ENCODE peak calls at places on chromosomes 16 and 17, in eight cellular contexts. One of them, this sample, is unnamed.

GRCh38 chr16:10967981-10968380 is 23.6 kb downstream of the CLEC16A start:
- DNase-seq in hypothalamus: no peak
- DNase-seq in activated CD4-positive, alpha-beta T cell treated with anti-CD3 and anti-CD28 coated beads, Interleukin-2, amount 50 U/mL, for 48 hours: no peak
- DNase-seq in PC-3: no peak
- DNase-seq in stimulated activated naive CD4-positive, alpha-beta T cell: no peak
- DNase-seq in right lobe of liver: no peak
- DNase-seq in activated T-cell treated with anti-CD3 and anti-CD28 coated beads, Interleukin-2, amount 50 U/mL, for 72 hours: no peak
- DNase-seq in kidney glomerular epithelial cell: no peak
- DNase-seq in this sample: no peak

GRCh38 chr16:16067127-16067526 is 117.7 kb downstream of the ABCC1 start:
- DNase-seq in hypothalamus: no peak
- DNase-seq in activated CD4-positive, alpha-beta T cell treated with anti-CD3 and anti-CD28 coated beads, Interleukin-2, amount 50 U/mL, for 48 hours: no peak
- DNase-seq in PC-3: no peak
- DNase-seq in stimulated activated naive CD4-positive, alpha-beta T cell: no peak
- DNase-seq in right lobe of liver: no peak
- DNase-seq in activated T-cell treated with anti-CD3 and anti-CD28 coated beads, Interleukin-2, amount 50 U/mL, for 72 hours: no peak
- DNase-seq in kidney glomerular epithelial cell: no peak
- DNase-seq in this sample: no peak

GRCh38 chr17:19327039-19327776 is 35.3 kb downstream of the B9D1 start:
- DNase-seq in hypothalamus: no peak
- DNase-seq in activated CD4-positive, alpha-beta T cell treated with anti-CD3 and anti-CD28 coated beads, Interleukin-2, amount 50 U/mL, for 48 hours: no peak
- DNase-seq in PC-3: peak
- DNase-seq in stimulated activated naive CD4-positive, alpha-beta T cell: no peak
- DNase-seq in right lobe of liver: no peak
- DNase-seq in activated T-cell treated with anti-CD3 and anti-CD28 coated beads, Interleukin-2, amount 50 U/mL, for 72 hours: no peak
- DNase-seq in kidney glomerular epithelial cell: peak
- DNase-seq in this sample: peak

GRCh38 chr17:27558842-27559505 is 72.0 kb upstream of the LGALS9 start:
- DNase-seq in hypothalamus: no peak
- DNase-seq in activated CD4-positive, alpha-beta T cell treated with anti-CD3 and anti-CD28 coated beads, Interleukin-2, amount 50 U/mL, for 48 hours: no peak
- DNase-seq in PC-3: no peak
- DNase-seq in stimulated activated naive CD4-positive, alpha-beta T cell: no peak
- DNase-seq in right lobe of liver: peak
- DNase-seq in activated T-cell treated with anti-CD3 and anti-CD28 coated beads, Interleukin-2, amount 50 U/mL, for 72 hours: no peak
- DNase-seq in kidney glomerular epithelial cell: no peak
- DNase-seq in this sample: peak

GRCh38 chr17:18966831-18967624 is 15.1 kb downstream of the SLC5A10 start:
- DNase-seq in hypothalamus: no peak
- DNase-seq in activated CD4-positive, alpha-beta T cell treated with anti-CD3 and anti-CD28 coated beads, Interleukin-2, amount 50 U/mL, for 48 hours: no peak
- DNase-seq in PC-3: no peak
- DNase-seq in stimulated activated naive CD4-positive, alpha-beta T cell: no peak
- DNase-seq in right lobe of liver: no peak
- DNase-seq in activated T-cell treated with anti-CD3 and anti-CD28 coated beads, Interleukin-2, amount 50 U/mL, for 72 hours: no peak
- DNase-seq in kidney glomerular epithelial cell: no peak
- DNase-seq in this sample: no peak

GRCh38 chr17:80650751-80651173 is 106.1 kb downstream of the RPTOR start:
- DNase-seq in hypothalamus: no peak
- DNase-seq in activated CD4-positive, alpha-beta T cell treated with anti-CD3 and anti-CD28 coated beads, Interleukin-2, amount 50 U/mL, for 48 hours: no peak
- DNase-seq in PC-3: no peak
- DNase-seq in stimulated activated naive CD4-positive, alpha-beta T cell: no peak
- DNase-seq in right lobe of liver: no peak
- DNase-seq in activated T-cell treated with anti-CD3 and anti-CD28 coated beads, Interleukin-2, amount 50 U/mL, for 72 hours: no peak
- DNase-seq in kidney glomerular epithelial cell: no peak
- DNase-seq in this sample: no peak

GRCh38 chr17:45332989-45333701 is 16.3 kb upstream of the MAP3K14 start:
- DNase-seq in hypothalamus: no peak
- DNase-seq in activated CD4-positive, alpha-beta T cell treated with anti-CD3 and anti-CD28 coated beads, Interleukin-2, amount 50 U/mL, for 48 hours: no peak
- DNase-seq in PC-3: peak
- DNase-seq in stimulated activated naive CD4-positive, alpha-beta T cell: no peak
- DNase-seq in right lobe of liver: no peak
- DNase-seq in activated T-cell treated with anti-CD3 and anti-CD28 coated beads, Interleukin-2, amount 50 U/mL, for 72 hours: no peak
- DNase-seq in kidney glomerular epithelial cell: no peak
- DNase-seq in this sample: no peak

GRCh38 chr17:19409509-19409908 is 1.5 kb upstream of the RNF112 start:
- DNase-seq in hypothalamus: no peak
- DNase-seq in activated CD4-positive, alpha-beta T cell treated with anti-CD3 and anti-CD28 coated beads, Interleukin-2, amount 50 U/mL, for 48 hours: no peak
- DNase-seq in PC-3: peak
- DNase-seq in stimulated activated naive CD4-positive, alpha-beta T cell: no peak
- DNase-seq in right lobe of liver: no peak
- DNase-seq in activated T-cell treated with anti-CD3 and anti-CD28 coated beads, Interleukin-2, amount 50 U/mL, for 72 hours: no peak
- DNase-seq in kidney glomerular epithelial cell: peak
- DNase-seq in this sample: no peak

GRCh38 chr17:17685775-17686291 is 4.6 kb downstream of the RAI1 start:
- DNase-seq in hypothalamus: no peak
- DNase-seq in activated CD4-positive, alpha-beta T cell treated with anti-CD3 and anti-CD28 coated beads, Interleukin-2, amount 50 U/mL, for 48 hours: no peak
- DNase-seq in PC-3: peak
- DNase-seq in stimulated activated naive CD4-positive, alpha-beta T cell: no peak
- DNase-seq in right lobe of liver: no peak
- DNase-seq in activated T-cell treated with anti-CD3 and anti-CD28 coated beads, Interleukin-2, amount 50 U/mL, for 72 hours: no peak
- DNase-seq in kidney glomerular epithelial cell: peak
- DNase-seq in this sample: peak

GRCh38 chr17:58809564-58809936 is 53.9 kb downstream of the PPM1E start:
- DNase-seq in hypothalamus: no peak
- DNase-seq in activated CD4-positive, alpha-beta T cell treated with anti-CD3 and anti-CD28 coated beads, Interleukin-2, amount 50 U/mL, for 48 hours: no peak
- DNase-seq in PC-3: no peak
- DNase-seq in stimulated activated naive CD4-positive, alpha-beta T cell: no peak
- DNase-seq in right lobe of liver: no peak
- DNase-seq in activated T-cell treated with anti-CD3 and anti-CD28 coated beads, Interleukin-2, amount 50 U/mL, for 72 hours: no peak
- DNase-seq in kidney glomerular epithelial cell: no peak
- DNase-seq in this sample: no peak

GRCh38 chr16:72689851-72690250 is 358.1 kb downstream of the ZFHX3 start:
- DNase-seq in hypothalamus: no peak
- DNase-seq in activated CD4-positive, alpha-beta T cell treated with anti-CD3 and anti-CD28 coated beads, Interleukin-2, amount 50 U/mL, for 48 hours: no peak
- DNase-seq in PC-3: no peak
- DNase-seq in stimulated activated naive CD4-positive, alpha-beta T cell: no peak
- DNase-seq in right lobe of liver: no peak
- DNase-seq in activated T-cell treated with anti-CD3 and anti-CD28 coated beads, Interleukin-2, amount 50 U/mL, for 72 hours: no peak
- DNase-seq in kidney glomerular epithelial cell: no peak
- DNase-seq in this sample: no peak

GRCh38 chr17:2415081-2415480 is 14.2 kb upstream of the MNT start:
- DNase-seq in hypothalamus: no peak
- DNase-seq in activated CD4-positive, alpha-beta T cell treated with anti-CD3 and anti-CD28 coated beads, Interleukin-2, amount 50 U/mL, for 48 hours: no peak
- DNase-seq in PC-3: no peak
- DNase-seq in stimulated activated naive CD4-positive, alpha-beta T cell: no peak
- DNase-seq in right lobe of liver: no peak
- DNase-seq in activated T-cell treated with anti-CD3 and anti-CD28 coated beads, Interleukin-2, amount 50 U/mL, for 72 hours: no peak
- DNase-seq in kidney glomerular epithelial cell: no peak
- DNase-seq in this sample: no peak

GRCh38 chr16:49900875-49901274 is 45.0 kb upstream of the ZNF423 start:
- DNase-seq in hypothalamus: no peak
- DNase-seq in activated CD4-positive, alpha-beta T cell treated with anti-CD3 and anti-CD28 coated beads, Interleukin-2, amount 50 U/mL, for 48 hours: no peak
- DNase-seq in PC-3: no peak
- DNase-seq in stimulated activated naive CD4-positive, alpha-beta T cell: no peak
- DNase-seq in right lobe of liver: no peak
- DNase-seq in activated T-cell treated with anti-CD3 and anti-CD28 coated beads, Interleukin-2, amount 50 U/mL, for 72 hours: no peak
- DNase-seq in kidney glomerular epithelial cell: no peak
- DNase-seq in this sample: no peak

GRCh38 chr16:1746693-1747195 is 24.6 kb downstream of the NME3 start:
- DNase-seq in hypothalamus: no peak
- DNase-seq in activated CD4-positive, alpha-beta T cell treated with anti-CD3 and anti-CD28 coated beads, Interleukin-2, amount 50 U/mL, for 48 hours: no peak
- DNase-seq in PC-3: no peak
- DNase-seq in stimulated activated naive CD4-positive, alpha-beta T cell: no peak
- DNase-seq in right lobe of liver: no peak
- DNase-seq in activated T-cell treated with anti-CD3 and anti-CD28 coated beads, Interleukin-2, amount 50 U/mL, for 72 hours: no peak
- DNase-seq in kidney glomerular epithelial cell: no peak
- DNase-seq in this sample: no peak

GRCh38 chr16:23316232-23316631 is 14.1 kb downstream of the SCNN1B start:
- DNase-seq in hypothalamus: no peak
- DNase-seq in activated CD4-positive, alpha-beta T cell treated with anti-CD3 and anti-CD28 coated beads, Interleukin-2, amount 50 U/mL, for 48 hours: no peak
- DNase-seq in PC-3: no peak
- DNase-seq in stimulated activated naive CD4-positive, alpha-beta T cell: no peak
- DNase-seq in right lobe of liver: no peak
- DNase-seq in activated T-cell treated with anti-CD3 and anti-CD28 coated beads, Interleukin-2, amount 50 U/mL, for 72 hours: no peak
- DNase-seq in kidney glomerular epithelial cell: no peak
- DNase-seq in this sample: no peak

GRCh38 chr17:72515291-72516065 is 394.7 kb downstream of the SOX9 start:
- DNase-seq in hypothalamus: no peak
- DNase-seq in activated CD4-positive, alpha-beta T cell treated with anti-CD3 and anti-CD28 coated beads, Interleukin-2, amount 50 U/mL, for 48 hours: no peak
- DNase-seq in PC-3: no peak
- DNase-seq in stimulated activated naive CD4-positive, alpha-beta T cell: no peak
- DNase-seq in right lobe of liver: no peak
- DNase-seq in activated T-cell treated with anti-CD3 and anti-CD28 coated beads, Interleukin-2, amount 50 U/mL, for 72 hours: no peak
- DNase-seq in kidney glomerular epithelial cell: peak
- DNase-seq in this sample: no peak